ENCODE peak calls at places on chromosome 4, in seven cellular contexts. B is CD8-positive, alpha-beta memory T cell; T is pancreas; F is suprapubic skin; U is tibial nerve; P is upper lobe of right lung; W is neuronal stem cell. D is an unnamed sample.

GRCh38 chr4:74006009-74006476 is 7.6 kb upstream of the CXCL5 start:
- DNase-seq in B (no peak), F (no peak), U (no peak), P (no peak), W (no peak), T (no peak), D (no peak)

GRCh38 chr4:60201052-60201673 is 999.0 kb upstream of the ADGRL3 start:
- DNase-seq in B (no peak), W (peak), P (no peak), U (peak), T (peak), F (no peak), D (peak)

GRCh38 chr4:100907465-100908454 is 389.9 kb upstream of the EMCN start:
- DNase-seq in F (no peak), U (no peak), T (no peak), W (no peak), B (no peak), P (no peak), D (no peak)

GRCh38 chr4:98482847-98483806 is 175.3 kb downstream of the TSPAN5 start:
- DNase-seq in B (no peak), W (no peak), F (no peak), P (no peak), U (no peak), T (no peak), D (no peak)

GRCh38 chr4:185874516-185875230 is 62.7 kb upstream of the SORBS2 start:
- DNase-seq in W (no peak), F (no peak), B (no peak), T (no peak), P (no peak), U (no peak), D (no peak)

GRCh38 chr4:154559141-154559841 is 3.5 kb upstream of the FGB start:
- DNase-seq in T (no peak), B (no peak), P (no peak), W (peak), U (no peak), F (no peak), D (no peak)

GRCh38 chr4:180610317-180610716 is 1632.9 kb upstream of the TENM3 start:
- DNase-seq in P (no peak), B (no peak), F (no peak), U (no peak), W (no peak), T (no peak), D (no peak)

GRCh38 chr4:55004831-55005230 is 120.6 kb downstream of the KDR start:
- DNase-seq in T (no peak), F (no peak), B (no peak), W (no peak), P (no peak), U (no peak), D (no peak)

GRCh38 chr4:156672492-156672891 is 299.1 kb downstream of the PDGFC start:
- DNase-seq in W (no peak), U (no peak), T (no peak), B (no peak), F (no peak), P (no peak), D (no peak)

GRCh38 chr4:10048931-10049655 is 27.8 kb upstream of the SLC2A9 start:
- DNase-seq in P (no peak), F (no peak), B (no peak), W (no peak), U (no peak), T (no peak), D (no peak)

GRCh38 chr4:54063737-54064316 is 578 bp downstream of the CHIC2 start:
- DNase-seq in T (peak), F (peak), W (peak), B (peak), U (no peak), P (peak), D (peak)

GRCh38 chr4:14110407-14110806 is 482.9 kb upstream of the BOD1L1 start:
- DNase-seq in F (no peak), B (no peak), U (no peak), T (no peak), P (no peak), W (no peak), D (no peak)

GRCh38 chr4:849478-850175 is 23.7 kb upstream of the CPLX1 start:
- DNase-seq in F (no peak), W (no peak), T (no peak), P (peak), B (no peak), U (no peak), D (no peak)

GRCh38 chr4:187603093-187603395 is 392.5 kb upstream of the ZFP42 start:
- DNase-seq in U (no peak), W (no peak), T (no peak), F (no peak), P (no peak), B (no peak), D (no peak)

GRCh38 chr4:184432127-184432922 is 42.0 kb downstream of the IRF2 start:
- DNase-seq in T (no peak), W (no peak), P (no peak), U (no peak), F (no peak), B (no peak), D (no peak)

GRCh38 chr4:87360338-87360935 is 30.6 kb downstream of the HSD17B11 start:
- DNase-seq in W (no peak), T (peak), P (no peak), U (no peak), F (no peak), B (no peak), D (no peak)

GRCh38 chr4:25531272-25531671 is 124.4 kb upstream of the SLC34A2 start:
- DNase-seq in W (no peak), U (no peak), F (no peak), P (no peak), B (no peak), T (no peak), D (no peak)

GRCh38 chr4:44487341-44487740 is 38.7 kb upstream of the KCTD8 start:
- DNase-seq in B (no peak), P (no peak), U (no peak), T (no peak), W (no peak), F (no peak), D (no peak)

GRCh38 chr4:53591372-53591892 is at the start of gene LNX1:
- DNase-seq in B (no peak), T (peak), F (peak), W (no peak), P (peak), U (no peak), D (no peak)

GRCh38 chr4:56958111-56958517 is 19.3 kb downstream of the NOA1 start:
- DNase-seq in W (no peak), B (no peak), U (peak), T (peak), P (no peak), F (peak), D (no peak)

GRCh38 chr4:7197910-7198309 is 5.6 kb downstream of the SORCS2 start:
- DNase-seq in B (no peak), U (peak), T (no peak), P (peak), W (no peak), F (no peak), D (no peak)

GRCh38 chr4:148442830-148443549 is 776 bp upstream of the NR3C2 start:
- DNase-seq in T (no peak), W (no peak), B (no peak), P (no peak), U (no peak), F (no peak), D (no peak)

GRCh38 chr4:106201373-106201772 is 114.6 kb downstream of the TBCK start:
- DNase-seq in F (no peak), U (no peak), P (no peak), W (no peak), B (no peak), T (no peak), D (no peak)

GRCh38 chr4:73234712-73235111 is 23.9 kb downstream of the ANKRD17 start:
- DNase-seq in F (no peak), U (no peak), P (no peak), T (no peak), W (no peak), B (no peak), D (no peak)

GRCh38 chr4:53192017-53192416 is 173.8 kb downstream of the SCFD2 start:
- DNase-seq in U (no peak), T (no peak), P (no peak), W (no peak), B (no peak), F (no peak), D (no peak)

GRCh38 chr4:2284934-2285664 is 23.2 kb upstream of the MXD4 start:
- DNase-seq in U (no peak), T (no peak), B (no peak), W (no peak), P (peak), F (peak), D (no peak)

GRCh38 chr4:163107754-163108153 is 58.9 kb downstream of the NAF1 start:
- DNase-seq in T (no peak), B (no peak), P (no peak), U (no peak), W (no peak), F (no peak), D (no peak)

GRCh38 chr4:117577686-117578085 is 456.6 kb upstream of the NDST3 start:
- DNase-seq in P (no peak), F (no peak), T (no peak), B (no peak), U (no peak), W (no peak), D (no peak)

GRCh38 chr4:38180456-38180855 is 220.3 kb downstream of the PTTG2 start:
- DNase-seq in B (no peak), P (no peak), U (no peak), F (no peak), T (no peak), W (no peak), D (no peak)

GRCh38 chr4:8832130-8832930 is 39.3 kb downstream of the HMX1 start:
- DNase-seq in F (peak), T (no peak), W (no peak), P (peak), B (no peak), U (no peak), D (no peak)

GRCh38 chr4:128810331-128810870 is 901 bp downstream of the JADE1 start:
- DNase-seq in U (no peak), B (no peak), T (peak), F (peak), W (no peak), P (no peak), D (no peak)

GRCh38 chr4:169934794-169935400 is 91.3 kb downstream of the MFAP3L start:
- DNase-seq in P (no peak), W (peak), U (no peak), F (no peak), B (no peak), T (no peak), D (no peak)

GRCh38 chr4:17811078-17811603 is 362 bp downstream of the NCAPG start:
- DNase-seq in P (no peak), F (peak), T (no peak), B (no peak), U (no peak), W (no peak), D (no peak)

GRCh38 chr4:147340547-147341225 is 140.2 kb upstream of the EDNRA start:
- DNase-seq in W (no peak), U (no peak), F (no peak), B (no peak), T (no peak), P (no peak), D (no peak)

GRCh38 chr4:82517043-82517442 is 44.7 kb downstream of the TMEM150C start:
- DNase-seq in P (no peak), U (no peak), F (no peak), W (no peak), B (no peak), T (no peak), D (no peak)

GRCh38 chr4:143587703-143588102 is 74.2 kb downstream of the SMARCA5 start:
- DNase-seq in W (no peak), U (no peak), F (no peak), T (no peak), B (no peak), P (no peak), D (no peak)

GRCh38 chr4:150308824-150309472 is 230.7 kb downstream of the DCLK2 start:
- DNase-seq in W (no peak), F (no peak), U (no peak), P (no peak), T (no peak), B (no peak), D (no peak)
- H3K27ac ChIP-seq in W (no peak), F (no peak), U (no peak), P (no peak), T (no peak), B (no peak), D (no peak)

GRCh38 chr4:140219567-140219966 is 65.6 kb upstream of the MAML3 start:
- DNase-seq in T (no peak), F (no peak), U (no peak), W (no peak), P (no peak), B (no peak), D (no peak)
- H3K27ac ChIP-seq in T (no peak), F (no peak), U (no peak), W (no peak), P (no peak), B (no peak), D (no peak)

DNA sequence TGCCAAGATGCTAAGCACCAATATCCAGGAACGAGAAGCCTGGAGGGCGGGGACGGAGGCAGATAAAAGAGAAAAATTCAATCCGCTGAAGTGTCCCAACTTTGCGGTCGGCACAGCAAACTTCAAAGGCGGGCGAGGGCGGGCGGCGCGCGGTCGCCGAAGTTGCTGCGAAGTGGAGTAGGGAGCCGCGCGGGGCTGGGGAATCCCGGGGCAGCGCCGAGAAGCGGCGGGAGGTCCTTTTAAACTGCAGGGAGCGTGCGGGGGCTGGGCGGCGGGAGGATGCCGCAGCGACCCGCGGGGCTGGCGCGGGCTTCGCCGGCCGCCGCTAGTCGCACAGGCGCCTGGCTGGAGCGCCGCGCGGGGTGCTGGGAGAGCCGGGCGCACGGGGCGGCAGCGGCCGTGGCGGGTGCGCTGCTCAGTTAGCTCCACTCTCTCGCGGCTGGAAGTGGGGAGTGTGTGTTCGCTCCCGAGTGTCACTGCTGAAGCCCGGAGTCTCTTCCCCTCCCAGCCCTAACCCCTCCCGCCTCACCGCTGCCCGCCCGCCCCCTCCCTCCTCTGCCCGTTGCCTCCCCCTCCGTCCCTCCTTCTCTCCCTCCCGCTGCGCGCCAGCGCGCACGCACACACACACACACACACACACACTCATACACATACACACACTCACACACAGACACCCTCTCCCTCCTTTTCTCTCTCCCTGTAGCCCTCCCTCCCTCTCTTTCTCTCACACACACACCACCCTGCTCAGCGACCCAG is at the start of gene NDNF:
- DNase-seq in B (peak), T (peak), U (peak), F (peak), W (peak), P (peak), D (peak)
- H3K27ac ChIP-seq in B (no peak), T (no peak), U (no peak), F (peak), W (peak), P (peak), D (no peak)

GRCh38 chr4:158827475-158828085 is 58.8 kb downstream of the FNIP2 start:
- DNase-seq in B (no peak), F (no peak), P (no peak), W (no peak), T (no peak), U (no peak), D (no peak)
- H3K27ac ChIP-seq in B (no peak), F (no peak), P (peak), W (no peak), T (peak), U (no peak), D (no peak)

DNA sequence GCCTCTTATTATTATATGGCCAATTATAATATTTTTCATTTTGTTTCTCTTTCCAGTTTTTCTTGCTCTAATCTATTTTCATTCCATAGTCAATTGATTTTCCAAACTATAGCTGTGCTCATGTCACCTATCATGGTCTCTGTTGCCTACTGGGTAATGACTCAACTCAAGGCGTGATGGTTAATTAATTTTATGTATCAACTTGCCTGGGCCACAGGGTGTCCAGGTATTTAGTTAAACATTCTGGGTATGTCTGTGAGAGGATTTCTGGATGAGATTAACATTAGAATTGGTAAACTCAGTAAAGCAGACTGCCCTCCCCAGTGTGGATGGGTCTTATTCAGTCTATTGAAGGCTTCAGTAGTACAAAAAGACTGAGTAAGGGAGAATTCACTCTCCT is 9.9 kb downstream of the FHIP1A start:
- DNase-seq in W (no peak), T (no peak), B (no peak), F (no peak), P (no peak), U (no peak), D (no peak)
- H3K27ac ChIP-seq in W (no peak), T (peak), B (no peak), F (no peak), P (no peak), U (no peak), D (no peak)

GRCh38 chr4:39458505-39459300 is at the start of the genes LIAS and RPL9:
- DNase-seq in F (peak), B (peak), T (peak), U (peak), W (peak), P (peak), D (peak)

GRCh38 chr4:39455486-39455885 is 3.2 kb downstream of the RPL9 start:
- DNase-seq in W (no peak), U (no peak), B (no peak), P (no peak), T (no peak), F (no peak), D (no peak)

GRCh38 chr4:39453738-39454137 is 5.0 kb downstream of the RPL9 start:
- DNase-seq in W (no peak), T (no peak), B (no peak), U (no peak), F (no peak), P (no peak), D (no peak)

GRCh38 chr4:39452860-39453587 is 5.7 kb downstream of the RPL9 start:
- DNase-seq in P (no peak), F (no peak), B (no peak), W (no peak), U (no peak), T (no peak), D (no peak)

DNA sequence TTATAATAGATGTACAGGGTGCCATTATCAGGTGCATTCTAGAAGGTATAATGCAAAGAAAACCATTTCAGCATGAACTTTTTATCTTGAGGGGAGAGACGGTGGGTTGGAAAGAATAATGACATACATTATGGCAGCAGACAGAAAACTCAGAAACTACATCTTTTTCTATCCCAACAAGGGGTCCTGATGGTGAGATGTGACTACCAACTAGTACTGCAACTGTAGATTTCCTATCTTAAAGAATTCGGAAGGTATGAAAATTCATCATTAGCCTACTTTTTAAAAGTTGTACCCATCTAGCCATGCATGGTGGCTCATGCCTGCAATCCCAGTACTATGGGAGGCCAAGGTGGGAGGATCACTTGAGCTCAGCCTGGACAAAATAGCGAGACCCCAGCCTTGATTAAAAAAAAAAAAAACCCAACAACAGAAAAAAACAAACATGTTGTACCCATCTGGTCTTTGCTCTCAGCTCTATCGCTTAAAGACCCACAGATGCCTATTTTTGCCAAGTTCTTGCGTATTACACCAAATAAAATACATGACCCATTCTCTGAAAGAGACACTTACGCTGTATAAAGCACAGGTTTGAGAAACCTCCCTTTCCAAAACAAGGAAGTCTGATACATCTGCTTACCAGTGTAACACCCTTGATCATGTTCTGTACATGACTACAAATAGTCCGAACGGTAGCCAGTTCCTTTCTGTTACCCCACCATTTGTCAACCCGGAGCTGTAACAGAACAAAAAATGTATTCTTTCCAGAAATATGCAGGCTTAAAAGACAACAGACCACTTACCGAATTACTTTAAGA is 1.6 kb downstream of the RPL9 start:
- DNase-seq in W (no peak), U (no peak), F (no peak), T (no peak), P (no peak), B (no peak), D (no peak)
- H3K27ac ChIP-seq in W (no peak), U (peak), F (peak), T (peak), P (peak), B (peak), D (peak)